ENCODE peak calls at places on chromosomes 12 and 14, in eight cellular contexts. D is RWPE1; Z is thoracic aorta; U is brain microvascular endothelial cell; Y is astrocyte; L is coronary artery; G is effector memory CD4-positive, alpha-beta T cell; C is GM23338. X is an unnamed sample.

GRCh38 chr14:37122288-37122687 is 50.1 kb downstream of the SLC25A21 start:
- DNase-seq in D (peak), Z (no peak), U (no peak), Y (peak), L (no peak), G (no peak), C (peak), X (peak)

GRCh38 chr14:34906287-34906686 is 31.1 kb upstream of the BAZ1A start:
- DNase-seq in D (no peak), Z (no peak), U (no peak), Y (no peak), L (no peak), G (no peak), C (no peak), X (no peak)

GRCh38 chr12:81245918-81246611 is 168.2 kb downstream of the ACSS3 start:
- DNase-seq in D (no peak), Z (no peak), U (no peak), Y (no peak), L (no peak), G (no peak), C (no peak), X (no peak)

GRCh38 chr14:32509632-32510187 is 180.6 kb downstream of the AKAP6 start:
- DNase-seq in D (peak), Z (peak), U (peak), Y (peak), L (peak), G (no peak), C (no peak), X (no peak)

GRCh38 chr12:98896938-98897337 is 251.8 kb downstream of the APAF1 start:
- DNase-seq in D (no peak), Z (no peak), U (no peak), Y (no peak), L (no peak), G (no peak), C (peak), X (peak)

GRCh38 chr12:5507536-5507935 is 75.6 kb downstream of the NTF3 start:
- DNase-seq in D (no peak), Z (no peak), U (no peak), Y (no peak), L (no peak), G (no peak), C (no peak), X (no peak)

GRCh38 chr12:101039848-101040531 is 170.0 kb downstream of the SLC5A8 start:
- DNase-seq in D (no peak), Z (no peak), U (no peak), Y (no peak), L (no peak), G (no peak), C (no peak), X (no peak)

GRCh38 chr12:106289196-106289681 is 13.3 kb upstream of the TCP11L2 start:
- DNase-seq in D (no peak), Z (no peak), U (peak), Y (peak), L (no peak), G (no peak), C (no peak), X (no peak)

GRCh38 chr14:90301580-90302181 is 30.1 kb downstream of the NRDE2 start:
- DNase-seq in D (peak), Z (no peak), U (peak), Y (peak), L (no peak), G (no peak), C (peak), X (peak)

GRCh38 chr14:44564908-44565307 is 57.8 kb upstream of the FSCB start:
- DNase-seq in D (no peak), Z (no peak), U (no peak), Y (peak), L (no peak), G (no peak), C (no peak), X (peak)

GRCh38 chr12:53046655-53047220 is 3.1 kb upstream of the TNS2 start:
- DNase-seq in D (peak), Z (peak), U (peak), Y (peak), L (peak), G (peak), C (peak), X (peak)

GRCh38 chr12:80701388-80701787 is 6.0 kb upstream of the MYF6 start:
- DNase-seq in D (no peak), Z (no peak), U (no peak), Y (peak), L (no peak), G (no peak), C (no peak), X (no peak)

GRCh38 chr12:48795550-48796455 is 6.9 kb upstream of the ADCY6 start:
- DNase-seq in D (peak), Z (no peak), U (peak), Y (peak), L (no peak), G (peak), C (peak), X (peak)

GRCh38 chr12:122891661-122892525 is 4.0 kb downstream of the VPS37B start:
- DNase-seq in D (no peak), Z (no peak), U (peak), Y (peak), L (no peak), G (no peak), C (peak), X (peak)

GRCh38 chr12:19130224-19131019 is 889 bp downstream of the PLEKHA5 start:
- DNase-seq in D (peak), Z (no peak), U (no peak), Y (peak), L (peak), G (no peak), C (peak), X (peak)

GRCh38 chr12:68530965-68531364 is 79.7 kb upstream of the RAP1B start:
- DNase-seq in D (no peak), Z (peak), U (peak), Y (peak), L (no peak), G (no peak), C (no peak), X (peak)

GRCh38 chr12:42474391-42474790 is 115.2 kb downstream of the PRICKLE1 start:
- DNase-seq in D (peak), Z (no peak), U (no peak), Y (peak), L (no peak), G (no peak), C (no peak), X (no peak)

GRCh38 chr14:29584992-29585391 is 342.7 kb downstream of the PRKD1 start:
- DNase-seq in D (no peak), Z (no peak), U (peak), Y (peak), L (peak), G (no peak), C (peak), X (no peak)

GRCh38 chr14:31154956-31155355 is 52.6 kb downstream of the HECTD1 start:
- DNase-seq in D (no peak), Z (no peak), U (no peak), Y (peak), L (no peak), G (no peak), C (no peak), X (no peak)

GRCh38 chr12:57216014-57216891 is at the start of gene NXPH4:
- DNase-seq in D (no peak), Z (no peak), U (no peak), Y (no peak), L (no peak), G (peak), C (peak), X (no peak)

GRCh38 chr12:132465269-132466190 is 24.4 kb upstream of the FBRSL1 start:
- DNase-seq in D (no peak), Z (no peak), U (no peak), Y (no peak), L (no peak), G (no peak), C (no peak), X (peak)

GRCh38 chr14:49975799-49976198 is 82.9 kb downstream of the ARF6 start:
- DNase-seq in D (no peak), Z (no peak), U (no peak), Y (no peak), L (no peak), G (no peak), C (no peak), X (no peak)

GRCh38 chr12:27534060-27534764 is 10.2 kb downstream of the PPFIBP1 start:
- DNase-seq in D (no peak), Z (no peak), U (no peak), Y (peak), L (no peak), G (no peak), C (no peak), X (peak)

GRCh38 chr12:120956579-120957360 is 21.6 kb upstream of the HNF1A start:
- DNase-seq in D (no peak), Z (no peak), U (no peak), Y (no peak), L (no peak), G (no peak), C (no peak), X (no peak)

GRCh38 chr12:9867531-9867930 is 1.6 kb downstream of the CLEC2B start:
- DNase-seq in D (no peak), Z (no peak), U (no peak), Y (no peak), L (no peak), G (no peak), C (no peak), X (peak)

GRCh38 chr12:108826807-108827721 is 30.3 kb downstream of the SSH1 start:
- DNase-seq in D (no peak), Z (no peak), U (no peak), Y (no peak), L (no peak), G (no peak), C (no peak), X (no peak)

GRCh38 chr14:75333523-75334190 is 55.0 kb downstream of the FOS start:
- DNase-seq in D (no peak), Z (no peak), U (no peak), Y (no peak), L (no peak), G (no peak), C (no peak), X (no peak)

GRCh38 chr14:103317976-103318580 is 16.0 kb upstream of the EIF5 start:
- DNase-seq in D (no peak), Z (no peak), U (no peak), Y (no peak), L (no peak), G (no peak), C (no peak), X (no peak)
- H3K27ac ChIP-seq in D (no peak), Z (no peak), U (no peak), Y (no peak), L (no peak), G (no peak), C (no peak), X (no peak)

GRCh38 chr12:116672842-116673516 is 64.9 kb downstream of the SPRING1 start:
- DNase-seq in D (no peak), Z (no peak), U (no peak), Y (no peak), L (no peak), G (no peak), C (no peak), X (no peak)

GRCh38 chr12:116677202-116677651 is 60.6 kb downstream of the SPRING1 start:
- DNase-seq in D (no peak), Z (no peak), U (no peak), Y (no peak), L (no peak), G (no peak), C (no peak), X (no peak)

GRCh38 chr12:116673713-116674112 is 64.2 kb downstream of the SPRING1 start:
- DNase-seq in D (no peak), Z (no peak), U (no peak), Y (no peak), L (no peak), G (no peak), C (peak), X (peak)

GRCh38 chr12:116674643-116675183 is 63.2 kb downstream of the SPRING1 start:
- DNase-seq in D (no peak), Z (no peak), U (no peak), Y (no peak), L (no peak), G (no peak), C (no peak), X (no peak)

DNA sequence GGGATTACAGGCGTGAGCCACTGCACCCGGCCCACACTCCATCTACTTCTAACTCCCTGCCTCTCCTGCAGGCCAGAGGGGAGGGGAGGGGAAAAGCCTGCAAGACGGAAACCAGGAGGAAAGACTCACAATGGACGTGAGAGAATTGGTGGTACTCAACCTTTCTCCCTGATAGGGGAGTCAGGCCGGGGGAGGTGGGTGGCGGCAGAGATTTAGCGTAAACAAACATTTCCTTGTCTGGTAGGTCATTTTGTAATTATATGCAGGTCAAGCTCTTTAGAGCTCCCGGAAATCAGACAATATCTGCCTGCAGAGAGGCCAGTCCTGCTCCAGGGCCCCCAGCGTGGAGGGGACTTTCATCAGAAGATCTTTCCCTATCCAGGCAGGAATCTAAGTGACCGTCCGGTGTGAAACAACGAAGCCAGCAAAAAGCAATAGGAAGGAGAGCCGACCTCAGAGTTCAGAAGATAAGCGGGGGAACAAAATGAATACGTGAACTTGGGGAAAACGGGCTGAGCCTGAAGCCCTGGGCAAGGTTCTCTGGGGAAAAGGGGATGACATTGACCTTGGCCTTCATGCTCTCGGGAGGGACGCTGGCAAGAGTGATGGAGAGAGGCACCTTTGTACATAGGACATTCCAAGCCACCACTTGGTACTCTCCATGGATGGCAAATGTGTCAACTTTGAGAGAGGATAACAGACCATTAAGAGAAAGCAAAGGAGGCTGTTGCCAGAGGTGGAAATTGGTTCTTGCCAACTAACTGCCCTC is 62.3 kb downstream of the SPRING1 start:
- DNase-seq in D (no peak), Z (no peak), U (no peak), Y (no peak), L (no peak), G (no peak), C (no peak), X (no peak)
- H3K27ac ChIP-seq in D (no peak), Z (no peak), U (no peak), Y (no peak), L (no peak), G (no peak), C (no peak), X (no peak)

GRCh38 chr12:87231818-87232217 is 797.4 kb downstream of the C12orf50 start:
- DNase-seq in D (peak), Z (no peak), U (no peak), Y (no peak), L (no peak), G (no peak), C (no peak), X (no peak)

GRCh38 chr12:87227157-87227556 is 802.0 kb downstream of the C12orf50 start:
- DNase-seq in D (no peak), Z (no peak), U (no peak), Y (peak), L (no peak), G (no peak), C (no peak), X (no peak)
- H3K27ac ChIP-seq in D (no peak), Z (no peak), U (no peak), Y (no peak), L (no peak), G (no peak), C (no peak), X (no peak)

DNA sequence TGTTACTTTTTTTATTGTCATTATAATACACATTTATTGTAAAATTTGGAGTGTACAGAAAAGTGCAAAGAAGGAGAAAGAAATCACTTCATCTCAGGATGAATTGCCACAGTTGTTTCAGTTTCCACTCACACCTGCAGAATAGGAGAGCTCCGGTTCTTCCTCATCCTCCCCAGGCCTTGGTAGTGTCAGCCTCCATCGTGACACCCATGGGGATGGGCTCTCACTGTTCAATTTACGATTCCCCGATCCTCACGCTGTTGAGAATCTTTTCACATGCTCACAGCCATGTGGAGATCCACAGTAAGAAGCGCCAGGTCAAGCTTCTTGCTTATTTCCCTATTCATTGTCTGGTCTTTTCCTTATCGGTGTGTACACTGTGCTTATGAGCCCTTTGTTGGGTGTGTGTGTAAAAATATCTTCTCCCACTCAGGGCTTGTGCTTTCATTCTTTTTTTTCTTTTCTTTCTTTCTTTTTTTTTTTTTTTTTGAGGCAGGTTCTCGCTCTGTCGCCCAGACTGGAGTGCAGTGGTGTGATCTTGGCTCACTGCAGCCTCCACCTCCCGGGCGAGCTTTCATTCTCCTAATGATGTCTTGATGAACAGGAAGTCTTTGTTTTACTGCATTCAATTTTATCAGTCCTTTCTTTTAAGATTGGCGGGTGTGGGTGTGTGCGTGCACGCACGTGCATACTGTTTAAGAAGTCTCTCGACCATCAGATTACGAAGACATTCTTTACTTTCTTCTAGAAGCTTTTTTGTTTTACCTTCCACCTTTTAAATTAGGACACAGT is 21.5 kb downstream of the RIN3 start:
- DNase-seq in D (no peak), Z (no peak), U (no peak), Y (no peak), L (no peak), G (no peak), C (no peak), X (no peak)
- H3K27ac ChIP-seq in D (no peak), Z (no peak), U (no peak), Y (no peak), L (no peak), G (no peak), C (no peak), X (no peak)

DNA sequence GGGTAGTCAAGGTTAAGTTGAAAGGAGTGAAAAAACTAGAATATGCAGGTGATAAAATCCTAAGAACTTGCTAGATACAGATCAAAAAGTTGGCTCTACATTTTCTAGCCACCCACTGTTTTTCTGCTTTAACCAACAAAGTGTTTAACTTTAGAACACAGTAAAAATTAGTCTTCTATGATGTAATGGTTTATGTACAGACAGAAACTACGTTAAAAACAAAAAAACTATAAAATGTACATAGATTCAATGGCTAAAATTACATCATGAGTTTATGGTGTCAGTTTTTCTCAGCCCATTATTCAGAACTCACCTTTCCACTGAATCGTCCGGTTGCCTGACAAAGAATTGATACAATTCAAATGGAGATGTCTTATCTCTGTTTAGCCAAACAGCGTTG is 2.1 kb downstream of the YARS2 start:
- DNase-seq in D (no peak), Z (no peak), U (no peak), Y (no peak), L (no peak), G (no peak), C (no peak), X (no peak)
- H3K27ac ChIP-seq in D (no peak), Z (no peak), U (no peak), Y (no peak), L (no peak), G (no peak), C (no peak), X (no peak)

GRCh38 chr14:72614365-72614764 is 279.5 kb downstream of the DPF3 start:
- DNase-seq in D (no peak), Z (no peak), U (no peak), Y (no peak), L (no peak), G (no peak), C (no peak), X (no peak)
- H3K27ac ChIP-seq in D (no peak), Z (no peak), U (no peak), Y (no peak), L (no peak), G (no peak), C (no peak), X (no peak)

DNA sequence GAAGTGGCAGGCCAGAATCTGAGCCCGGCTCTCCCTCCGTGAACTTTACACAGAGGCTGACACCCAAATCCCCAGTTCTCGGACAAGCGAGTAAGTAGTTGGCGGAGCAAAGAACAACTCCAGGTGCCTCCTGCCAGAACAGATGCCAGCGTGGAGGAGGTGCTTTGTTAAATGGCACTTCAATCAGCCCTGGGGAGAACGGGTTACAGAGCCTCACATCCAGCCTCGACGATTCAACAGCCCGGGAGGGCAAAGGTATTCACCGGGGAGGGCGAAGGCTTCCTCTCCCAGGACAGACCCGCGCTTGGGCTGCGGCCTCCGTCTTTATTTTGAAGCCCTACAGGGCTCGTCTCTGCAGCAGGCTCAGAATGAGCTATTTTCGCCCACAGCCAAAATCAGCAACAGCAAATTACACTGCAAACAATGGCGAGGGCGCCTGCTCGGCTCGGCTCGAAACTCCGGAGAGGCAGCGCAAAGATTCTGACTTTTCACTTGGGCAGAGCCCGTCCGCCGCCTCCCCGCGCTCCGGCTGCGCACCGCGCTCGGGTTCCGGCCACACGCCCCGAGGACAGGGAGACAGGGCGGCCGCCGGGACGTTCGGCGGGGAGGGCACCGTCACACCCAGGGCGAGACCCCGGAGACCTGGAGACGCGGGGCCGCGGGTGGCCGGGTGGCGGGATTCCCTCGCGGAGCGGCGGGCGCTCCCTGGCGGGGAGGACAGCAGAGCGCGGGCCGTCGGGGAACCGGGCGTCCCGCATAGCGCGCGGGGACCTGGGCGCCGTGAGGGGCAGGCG is 811 bp downstream of the TMCC3 start:
- DNase-seq in D (peak), Z (no peak), U (peak), Y (peak), L (no peak), G (peak), C (peak), X (no peak)
- H3K27ac ChIP-seq in D (peak), Z (peak), U (no peak), Y (no peak), L (peak), G (no peak), C (no peak), X (no peak)